ENCODE peak calls at places on chromosomes 2 and 18, in ten cellular contexts. A is PC-9; N is thyroid gland; W is breast epithelium; Z is CD8-positive, alpha-beta T cell; R is endothelial cell of umbilical vein; S is heart left ventricle; T is adrenal gland; V is astrocyte; F is HL-60. H is an unnamed sample. For H3K27me3, the result is how much of the 10 kb centered on the place peaks cover.

GRCh38 chr18:48820483-48821250 is 130.1 kb downstream of the SMAD7 start:
- DNase-seq in A (no peak), N (no peak), W (peak), Z (no peak), R (no peak), S (peak), T (no peak), V (no peak), F (no peak), H (no peak)

GRCh38 chr2:25331686-25332365 is 9.9 kb downstream of the DNMT3A start:
- DNase-seq in A (peak), N (no peak), W (no peak), Z (no peak), R (no peak), S (peak), T (no peak), V (no peak), F (no peak), H (no peak)

GRCh38 chr2:169999041-169999440 is 171.8 kb downstream of the UBR3 start:
- DNase-seq in A (no peak), N (no peak), W (no peak), Z (no peak), R (no peak), S (no peak), T (no peak), V (no peak), F (no peak), H (no peak)

GRCh38 chr18:23143059-23143831 is 8.0 kb downstream of the CABLES1 start:
- DNase-seq in A (peak), N (peak), W (no peak), Z (no peak), R (no peak), S (peak), T (peak), V (no peak), F (peak), H (no peak)

GRCh38 chr2:86417961-86418360 is 23.2 kb upstream of the KDM3A start:
- DNase-seq in A (peak), N (no peak), W (no peak), Z (no peak), R (no peak), S (no peak), T (no peak), V (peak), F (no peak), H (no peak)

GRCh38 chr2:152622228-152622627 is 95.0 kb downstream of the PRPF40A start:
- DNase-seq in A (no peak), N (no peak), W (no peak), Z (no peak), R (no peak), S (no peak), T (no peak), V (no peak), F (no peak), H (no peak)

GRCh38 chr2:221360742-221361141 is 211.4 kb downstream of the EPHA4 start:
- DNase-seq in A (no peak), N (no peak), W (no peak), Z (no peak), R (no peak), S (no peak), T (no peak), V (peak), F (no peak), H (no peak)

GRCh38 chr2:23563673-23564617 is 179.0 kb downstream of the KLHL29 start:
- DNase-seq in A (no peak), N (no peak), W (peak), Z (no peak), R (no peak), S (peak), T (no peak), V (peak), F (no peak), H (no peak)

GRCh38 chr18:10060469-10060782 is 146.6 kb downstream of the VAPA start:
- DNase-seq in A (no peak), N (no peak), W (no peak), Z (no peak), R (no peak), S (no peak), T (no peak), V (no peak), F (no peak), H (no peak)

GRCh38 chr18:79918089-79919011 is 33.1 kb downstream of the SLC66A2 start:
- DNase-seq in A (no peak), N (no peak), W (no peak), Z (no peak), R (no peak), S (no peak), T (no peak), V (no peak), F (no peak), H (peak)

GRCh38 chr2:120398961-120399888 is 53.3 kb downstream of the INHBB start:
- DNase-seq in A (peak), N (peak), W (peak), Z (no peak), R (no peak), S (no peak), T (no peak), V (no peak), F (no peak), H (no peak)

GRCh38 chr2:3489449-3490115 is 29.7 kb downstream of the ADI1 start:
- DNase-seq in A (no peak), N (peak), W (peak), Z (no peak), R (no peak), S (no peak), T (no peak), V (no peak), F (no peak), H (no peak)

GRCh38 chr18:45449761-45450227 is 165.5 kb upstream of the SLC14A2 start:
- DNase-seq in A (no peak), N (peak), W (no peak), Z (no peak), R (no peak), S (peak), T (peak), V (peak), F (no peak), H (no peak)

GRCh38 chr2:157150747-157151146 is 106.8 kb upstream of the GALNT5 start:
- DNase-seq in A (no peak), N (no peak), W (no peak), Z (no peak), R (no peak), S (no peak), T (no peak), V (peak), F (no peak), H (no peak)

GRCh38 chr18:5266721-5267120 is 28.8 kb downstream of the ZBTB14 start:
- DNase-seq in A (no peak), N (no peak), W (no peak), Z (no peak), R (no peak), S (no peak), T (no peak), V (no peak), F (no peak), H (no peak)

GRCh38 chr2:166173263-166173662 is 45.4 kb upstream of the SCN1A start:
- DNase-seq in A (no peak), N (no peak), W (no peak), Z (no peak), R (no peak), S (no peak), T (no peak), V (no peak), F (no peak), H (no peak)

GRCh38 chr2:22055784-22056620 is 932.2 kb downstream of the TDRD15 start:
- DNase-seq in A (no peak), N (no peak), W (no peak), Z (no peak), R (no peak), S (no peak), T (no peak), V (no peak), F (no peak), H (no peak)

GRCh38 chr18:51082571-51083264 is 52.7 kb downstream of the SMAD4 start:
- DNase-seq in A (peak), N (no peak), W (no peak), Z (no peak), R (peak), S (no peak), T (no peak), V (peak), F (no peak), H (no peak)

GRCh38 chr18:51078026-51078425 is 48.0 kb downstream of the SMAD4 start:
- DNase-seq in A (no peak), N (no peak), W (no peak), Z (no peak), R (no peak), S (no peak), T (no peak), V (no peak), F (no peak), H (no peak)

GRCh38 chr18:51088410-51088809 is 58.4 kb downstream of the SMAD4 start:
- DNase-seq in A (no peak), N (no peak), W (no peak), Z (no peak), R (no peak), S (no peak), T (no peak), V (no peak), F (no peak), H (no peak)

GRCh38 chr18:51083398-51083797 is 53.4 kb downstream of the SMAD4 start:
- DNase-seq in A (peak), N (no peak), W (no peak), Z (no peak), R (no peak), S (no peak), T (no peak), V (no peak), F (no peak), H (no peak)
- H3K27ac ChIP-seq in A (peak), N (no peak), W (no peak), Z (no peak), R (peak), S (no peak), T (no peak), V (peak), F (no peak), H (no peak)

GRCh38 chr2:26555246-26556133 is 77.6 kb upstream of the OTOF start:
- DNase-seq in A (no peak), N (no peak), W (no peak), Z (no peak), R (no peak), S (no peak), T (no peak), V (no peak), F (no peak), H (no peak)
- H3K27me3 ChIP-seq in A (under half), N (under half), W (under half), Z (under half), R (under half), S (under half), T (under half), V (half or more), F (under half), H (under half)

GRCh38 chr18:37122877-37123276 is 293.9 kb downstream of the KIAA1328 start:
- DNase-seq in A (no peak), N (no peak), W (no peak), Z (no peak), R (no peak), S (no peak), T (no peak), V (peak), F (no peak), H (no peak)
- TF ChIP-seq CTCF in A (no peak), N (no peak), W (no peak), Z (no peak), R (no peak), S (no peak), T (no peak), V (no peak), F (no peak), H (no peak)

GRCh38 chr2:31251851-31252250 is 17.9 kb downstream of the EHD3 start:
- DNase-seq in A (no peak), N (no peak), W (no peak), Z (no peak), R (no peak), S (peak), T (no peak), V (no peak), F (no peak), H (no peak)

GRCh38 chr2:31256611-31257382 is 22.8 kb downstream of the EHD3 start:
- DNase-seq in A (no peak), N (no peak), W (no peak), Z (no peak), R (no peak), S (peak), T (no peak), V (no peak), F (no peak), H (no peak)

GRCh38 chr2:31253344-31254155 is 19.6 kb downstream of the EHD3 start:
- DNase-seq in A (peak), N (no peak), W (no peak), Z (no peak), R (no peak), S (peak), T (peak), V (no peak), F (no peak), H (no peak)

GRCh38 chr2:31255911-31256571 is 22.1 kb downstream of the EHD3 start:
- DNase-seq in A (no peak), N (no peak), W (no peak), Z (no peak), R (no peak), S (peak), T (no peak), V (no peak), F (no peak), H (no peak)

GRCh38 chr2:31254237-31255203 is 20.6 kb downstream of the EHD3 start:
- DNase-seq in A (peak), N (no peak), W (no peak), Z (no peak), R (no peak), S (peak), T (no peak), V (no peak), F (no peak), H (no peak)
- H3K27ac ChIP-seq in A (no peak), N (no peak), W (peak), Z (no peak), R (no peak), S (no peak), T (no peak), V (no peak), F (no peak), H (no peak)

GRCh38 chr2:70888925-70889715 is 46.6 kb upstream of the ATP6V1B1 start:
- DNase-seq in A (no peak), N (no peak), W (no peak), Z (no peak), R (no peak), S (no peak), T (no peak), V (no peak), F (no peak), H (no peak)
- H3K27me3 ChIP-seq in A (under half), N (under half), W (half or more), Z (under half), R (half or more), S (half or more), T (half or more), V (half or more), F (half or more), H (half or more)

GRCh38 chr2:122583159-122583917 is 827.9 kb downstream of the TSN start:
- DNase-seq in A (no peak), N (no peak), W (no peak), Z (no peak), R (no peak), S (no peak), T (no peak), V (no peak), F (no peak), H (no peak)
- TF ChIP-seq CTCF in A (no peak), N (no peak), W (no peak), Z (no peak), R (no peak), S (no peak), T (no peak), V (no peak), F (no peak), H (no peak)

GRCh38 chr2:240443891-240444301 is 8.4 kb downstream of the GPC1 start:
- DNase-seq in A (no peak), N (no peak), W (no peak), Z (no peak), R (no peak), S (no peak), T (peak), V (no peak), F (no peak), H (no peak)

GRCh38 chr2:240442891-240443715 is 7.6 kb downstream of the GPC1 start:
- DNase-seq in A (no peak), N (no peak), W (no peak), Z (no peak), R (no peak), S (no peak), T (no peak), V (no peak), F (no peak), H (no peak)

GRCh38 chr2:240446618-240447175 is 11.2 kb downstream of the GPC1 start:
- DNase-seq in A (no peak), N (no peak), W (no peak), Z (no peak), R (no peak), S (no peak), T (no peak), V (no peak), F (no peak), H (no peak)

GRCh38 chr2:240445961-240446538 is 10.6 kb downstream of the GPC1 start:
- DNase-seq in A (no peak), N (no peak), W (no peak), Z (no peak), R (no peak), S (no peak), T (no peak), V (no peak), F (no peak), H (no peak)

GRCh38 chr2:240444464-240444863 is 9.0 kb downstream of the GPC1 start:
- DNase-seq in A (no peak), N (no peak), W (no peak), Z (no peak), R (no peak), S (no peak), T (no peak), V (no peak), F (no peak), H (no peak)
- H3K27ac ChIP-seq in A (no peak), N (no peak), W (no peak), Z (no peak), R (no peak), S (no peak), T (no peak), V (no peak), F (no peak), H (no peak)

H was measured in CD4-positive, alpha-beta T cell.